ENCODE peak calls at places on chromosomes 7 and 10, in ten cellular contexts. U is stomach, B is dorsolateral prefrontal cortex, A is pancreas, C is uterus, S is HCT116, Z is kidney epithelial cell, E is HepG2, D is Panc1, R is upper lobe of right lung. I is an unnamed sample.

GRCh38 chr10:105535478-105535877 is 894.4 kb downstream of the SORCS3 start:
- DNase-seq in S (no peak), B (no peak), U (no peak), A (no peak), C (no peak), Z (no peak), E (no peak), R (no peak), D (no peak), I (no peak)

GRCh38 chr7:6273380-6273837 is 985 bp upstream of the CYTH3 start:
- DNase-seq in A (no peak), Z (no peak), E (peak), S (no peak), U (no peak), D (no peak), B (peak), R (no peak), C (peak), I (no peak)

GRCh38 chr10:81984428-81984827 is 109.4 kb downstream of the NRG3 start:
- DNase-seq in R (no peak), B (no peak), D (no peak), C (no peak), S (no peak), Z (no peak), U (no peak), A (no peak), E (no peak), I (no peak)

GRCh38 chr7:46685051-46685450 is 764.0 kb upstream of the IGFBP3 start:
- DNase-seq in Z (no peak), B (no peak), E (no peak), U (no peak), A (no peak), D (no peak), R (no peak), S (no peak), C (no peak), I (no peak)

GRCh38 chr7:16203065-16203464 is 218.3 kb downstream of the CRPPA start:
- DNase-seq in D (no peak), R (no peak), C (no peak), A (no peak), U (no peak), S (no peak), E (no peak), B (no peak), Z (no peak), I (no peak)

GRCh38 chr10:35765996-35766395 is 123.9 kb upstream of the FZD8 start:
- DNase-seq in B (no peak), D (no peak), C (no peak), R (no peak), U (no peak), Z (no peak), E (no peak), S (no peak), A (no peak), I (no peak)

GRCh38 chr7:113486548-113486947 is 368.2 kb upstream of the SMIM30 start:
- DNase-seq in R (no peak), A (no peak), U (no peak), C (no peak), E (no peak), Z (no peak), B (no peak), D (no peak), S (no peak), I (no peak)

GRCh38 chr7:97006146-97006950 is 995 bp downstream of the DLX6 start:
- DNase-seq in Z (no peak), C (no peak), A (peak), S (no peak), B (no peak), U (peak), R (no peak), E (peak), D (no peak), I (no peak)

GRCh38 chr7:153939654-153940053 is 112.5 kb upstream of the DPP6 start:
- DNase-seq in D (no peak), S (no peak), B (no peak), E (no peak), R (no peak), U (no peak), C (no peak), A (no peak), Z (no peak), I (no peak)

GRCh38 chr7:15143121-15143520 is 240.6 kb upstream of the DGKB start:
- DNase-seq in A (no peak), Z (no peak), E (no peak), B (no peak), R (no peak), D (no peak), U (no peak), C (no peak), S (no peak), I (no peak)

GRCh38 chr7:93145324-93145723 is 2.9 kb downstream of the SAMD9L start:
- DNase-seq in S (no peak), Z (no peak), R (no peak), D (no peak), E (no peak), A (no peak), B (no peak), C (no peak), U (no peak), I (no peak)

GRCh38 chr7:5526190-5527037 is 102.8 kb upstream of the TNRC18 start:
- DNase-seq in D (no peak), U (peak), A (no peak), E (peak), B (no peak), S (no peak), R (no peak), C (no peak), Z (no peak), I (no peak)

GRCh38 chr10:58414270-58415041 is 29.2 kb downstream of the TFAM start:
- DNase-seq in D (no peak), R (no peak), S (no peak), C (no peak), A (no peak), B (no peak), U (no peak), E (peak), Z (peak), I (no peak)
- TF ChIP-seq CTCF in D (peak), R (peak), S (peak), C (no peak), A (no peak), B (peak), U (peak), E (peak), Z (peak), I (peak)

GRCh38 chr10:129658673-129659072 is 191.6 kb downstream of the MGMT start:
- DNase-seq in C (no peak), R (no peak), A (no peak), E (peak), Z (no peak), U (no peak), D (no peak), S (no peak), B (no peak), I (no peak)
- TF ChIP-seq CTCF in C (no peak), R (peak), A (no peak), E (peak), Z (peak), U (no peak), D (peak), S (peak), B (no peak), I (peak)

GRCh38 chr7:133564484-133564883 is 311.6 kb downstream of the EXOC4 start:
- DNase-seq in B (no peak), E (no peak), R (no peak), Z (no peak), S (no peak), D (no peak), C (no peak), U (no peak), A (no peak), I (no peak)
- TF ChIP-seq CTCF in B (no peak), E (no peak), R (no peak), Z (no peak), S (peak), D (peak), C (no peak), U (no peak), A (no peak), I (peak)

DNA sequence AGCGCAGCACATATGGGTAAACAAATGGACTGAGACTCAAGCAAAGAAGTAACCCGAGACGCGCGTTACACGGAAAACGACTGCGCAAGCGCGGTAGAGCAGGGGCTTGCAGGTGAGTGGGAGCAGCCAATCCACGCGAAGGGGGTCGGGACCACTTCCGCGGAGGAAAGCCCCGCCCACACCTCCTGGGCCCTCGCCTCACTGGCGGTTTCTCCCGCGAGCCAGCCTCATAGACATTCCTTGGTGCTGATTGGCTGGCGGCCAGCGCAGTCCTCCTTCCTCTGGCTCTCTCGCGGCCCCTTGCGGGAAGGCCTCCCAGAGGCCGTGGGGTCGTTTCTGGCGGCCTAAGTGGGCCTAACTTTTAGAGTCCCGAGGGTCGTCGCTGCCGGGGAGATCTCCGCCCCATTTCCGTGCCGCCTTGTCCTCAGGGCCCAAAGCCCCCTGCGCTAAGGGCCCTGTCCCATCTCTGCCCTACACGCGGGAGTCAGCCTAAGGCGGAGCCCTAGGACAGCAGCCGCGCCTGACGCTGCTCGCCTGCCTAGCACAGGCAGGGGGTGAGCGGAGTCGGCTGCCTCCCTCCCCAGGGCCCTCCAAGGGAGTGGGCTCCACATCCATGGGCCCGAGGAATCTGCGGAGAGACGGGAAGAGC is 9.1 kb upstream of the FXYD4 start:
- DNase-seq in B (peak), A (peak), C (peak), U (peak), Z (peak), R (peak), S (peak), D (no peak), E (no peak), I (no peak)
- TF ChIP-seq CTCF in B (peak), A (peak), C (peak), U (peak), Z (peak), R (peak), S (peak), D (no peak), E (no peak), I (peak)

I was measured in chondrocyte.